ENCODE peak calls at places on chromosomes 4 and X, in seven cellular contexts. F is MCF 10A; K is A549; W is CD4-positive, alpha-beta T cell; G is epithelial cell of proximal tubule; R is dorsolateral prefrontal cortex; P is K562. T is an unnamed sample.

GRCh38 chr4:110629214-110629754 is 6.4 kb upstream of the PITX2 start:
- DNase-seq in F (no peak), W (no peak), P (no peak), G (no peak), R (no peak), K (no peak), T (no peak)

GRCh38 chrX:118510076-118510475 is 14.5 kb downstream of the DOCK11 start:
- DNase-seq in G (no peak), P (no peak), K (no peak), W (no peak), R (no peak), F (no peak), T (no peak)

GRCh38 chrX:9144643-9145290 is 110.8 kb upstream of the FAM9B start:
- DNase-seq in F (peak; percentile 44), K (no peak), P (no peak), W (no peak), G (no peak), R (no peak), T (no peak)

GRCh38 chr4:82194329-82194728 is 179.5 kb downstream of the HNRNPD start:
- DNase-seq in W (no peak), K (no peak), R (no peak), F (no peak), G (no peak), P (no peak), T (no peak)

GRCh38 chrX:51896626-51897025 is 3.2 kb downstream of the MAGED1 start:
- DNase-seq in W (no peak), R (no peak), G (no peak), F (no peak), P (no peak), K (no peak), T (no peak)

GRCh38 chrX:133529578-133529977 is 114.3 kb upstream of the GPC4 start:
- DNase-seq in F (no peak), W (no peak), R (no peak), K (no peak), P (no peak), G (no peak), T (no peak)

GRCh38 chrX:15854080-15854655 is 445 bp downstream of the AP1S2 start:
- DNase-seq in R (peak; percentile 54), G (no peak), K (peak; percentile 39), P (peak; percentile 66), W (peak; percentile 17), F (peak; percentile 39), T (peak; percentile 57)

GRCh38 chr4:5874811-5875465 is 17.9 kb downstream of the CRMP1 start:
- DNase-seq in R (peak; percentile 39), K (no peak), P (no peak), W (no peak), G (no peak), F (no peak), T (no peak)

GRCh38 chr4:80259012-80259411 is 7.5 kb upstream of the FGF5 start:
- DNase-seq in W (no peak), G (no peak), R (no peak), P (no peak), F (no peak), K (no peak), T (no peak)

GRCh38 chr4:170395773-170396172 is 306.0 kb upstream of the AADAT start:
- DNase-seq in R (no peak), F (no peak), P (no peak), W (no peak), G (no peak), K (no peak), T (no peak)

GRCh38 chrX:38970074-38970473 is 168.8 kb downstream of the MID1IP1 start:
- DNase-seq in G (no peak), P (no peak), F (no peak), W (no peak), K (no peak), R (no peak), T (no peak)

GRCh38 chr4:3250438-3250955 is 1.5 kb downstream of the MSANTD1 start:
- DNase-seq in K (no peak), P (no peak), F (no peak), G (no peak), W (no peak), R (no peak), T (peak; percentile 43)

GRCh38 chr4:111707491-111707890 is 437.8 kb upstream of the FAM241A start:
- DNase-seq in G (no peak), K (no peak), F (no peak), W (no peak), P (no peak), R (no peak), T (no peak)

GRCh38 chr4:168797176-168797575 is 212.9 kb downstream of the CBR4 start:
- DNase-seq in R (no peak), P (no peak), F (peak; percentile 80), K (peak; percentile 77), G (no peak), W (no peak), T (no peak)

GRCh38 chrX:10722804-10723364 is 102.5 kb upstream of the MID1 start:
- DNase-seq in G (no peak), W (peak; percentile 12), F (peak; percentile 57), P (peak; percentile 49), K (peak; percentile 47), R (peak; percentile 47), T (no peak)

GRCh38 chr4:26346203-26346620 is 25.4 kb downstream of the RBPJ start:
- DNase-seq in K (no peak), R (no peak), G (peak; percentile 43), F (no peak), W (no peak), P (peak; percentile 82), T (no peak)

GRCh38 chrX:17038681-17039161 is 92.3 kb downstream of the REPS2 start:
- DNase-seq in F (peak; percentile 13), W (no peak), G (no peak), K (no peak), P (no peak), R (no peak), T (no peak)

GRCh38 chrX:31153475-31154047 is 81.7 kb upstream of the FTHL17 start:
- DNase-seq in K (no peak), R (no peak), F (no peak), G (no peak), W (no peak), P (no peak), T (no peak)

DNA sequence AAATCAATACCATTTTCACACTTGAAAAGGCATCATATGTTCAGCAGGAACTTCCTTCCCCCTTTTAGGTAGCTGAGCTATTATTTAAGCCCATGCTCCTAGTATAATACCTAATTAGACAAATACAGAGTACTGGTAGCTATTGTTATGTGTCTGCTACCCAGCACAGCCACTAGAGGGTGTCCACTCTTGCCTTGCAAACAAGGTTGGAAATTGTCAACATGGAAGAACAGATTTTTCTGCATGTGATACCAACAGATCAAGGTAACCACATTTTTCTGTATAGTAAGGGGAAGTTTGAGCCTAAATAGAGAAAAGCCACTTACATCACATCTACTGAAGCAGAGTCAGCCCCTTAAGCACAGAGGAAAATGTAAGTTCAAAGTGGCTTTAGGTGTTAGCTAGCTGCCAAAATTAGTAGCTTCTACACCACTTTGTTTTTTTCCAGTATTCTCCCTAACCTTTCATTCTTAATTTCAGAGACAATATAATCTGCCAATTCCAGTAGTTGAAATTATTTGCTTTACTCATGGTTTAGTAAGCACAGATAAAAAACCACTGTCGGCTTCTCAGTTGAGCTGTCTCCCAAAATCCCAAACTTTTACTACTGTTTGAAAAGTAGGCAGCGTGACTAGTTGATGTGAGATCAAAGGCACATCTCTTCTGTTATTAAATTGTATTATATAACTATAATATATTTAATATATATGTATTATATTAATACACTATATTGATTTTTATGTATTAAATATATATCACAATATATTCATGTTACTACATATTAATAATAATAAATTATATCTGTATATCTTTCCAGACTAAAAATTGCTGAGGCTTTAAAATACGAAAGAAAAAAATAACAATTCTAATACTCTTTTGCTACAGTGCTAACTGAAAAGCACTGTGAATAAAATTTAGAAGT is 38.2 kb downstream of the EDNRA start:
- DNase-seq in R (peak; percentile 70), F (peak; percentile 77), K (peak; percentile 67), P (peak; percentile 37), G (peak; percentile 29), W (peak; percentile 21), T (peak; percentile 13)
- TF ChIP-seq CTCF in R (peak; percentile 76), F (peak; percentile 77), K (peak; percentile 73), P (peak; percentile 71), G (peak; percentile 98), W (peak; percentile 70), T (peak; percentile 87)

GRCh38 chr4:183362916-183363542 is 40.8 kb upstream of the CLDN24 start:
- DNase-seq in K (no peak), R (no peak), P (no peak), G (no peak), F (peak; percentile 54), W (no peak), T (no peak)
- TF ChIP-seq CTCF in K (no peak), R (no peak), P (peak; percentile 40), G (peak; percentile 49), F (no peak), W (no peak), T (peak; percentile 25)

DNA sequence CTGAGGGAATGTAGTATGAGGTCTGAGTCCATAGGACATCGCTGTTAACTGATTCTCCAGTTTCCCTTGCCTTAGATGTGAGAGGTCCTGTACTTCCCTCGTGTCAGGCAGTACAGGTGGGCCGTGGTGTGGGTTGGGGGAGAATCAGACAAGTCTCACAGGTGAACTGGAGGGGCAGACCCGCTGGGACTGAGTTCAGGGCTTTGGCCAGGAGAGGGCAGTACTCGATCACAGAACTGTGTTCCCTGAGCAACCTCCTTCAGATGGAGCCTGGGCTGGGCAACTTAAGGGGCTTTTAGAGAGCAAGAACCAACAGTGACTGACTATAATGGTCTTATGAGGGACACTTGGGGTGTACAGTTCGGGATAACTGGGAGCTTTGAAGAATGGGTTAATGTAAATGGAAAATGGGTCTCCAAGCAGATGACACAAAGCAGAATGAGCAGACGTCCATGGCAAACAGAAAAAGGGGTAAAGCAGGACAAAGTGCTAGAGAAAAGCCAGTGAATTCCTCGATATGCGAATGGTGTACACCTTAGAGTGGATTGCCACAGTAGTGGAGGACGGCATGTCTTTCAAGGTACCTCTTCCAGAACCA is 83.6 kb downstream of the CCNG2 start:
- DNase-seq in W (peak; percentile 42), G (no peak), P (peak; percentile 77), F (peak; percentile 69), K (peak; percentile 39), R (peak; percentile 68), T (peak; percentile 72)
- TF ChIP-seq CTCF in W (peak; percentile 76), G (peak; percentile 93), P (peak; percentile 86), F (peak; percentile 86), K (peak; percentile 62), R (peak; percentile 63), T (peak; percentile 91)

DNA sequence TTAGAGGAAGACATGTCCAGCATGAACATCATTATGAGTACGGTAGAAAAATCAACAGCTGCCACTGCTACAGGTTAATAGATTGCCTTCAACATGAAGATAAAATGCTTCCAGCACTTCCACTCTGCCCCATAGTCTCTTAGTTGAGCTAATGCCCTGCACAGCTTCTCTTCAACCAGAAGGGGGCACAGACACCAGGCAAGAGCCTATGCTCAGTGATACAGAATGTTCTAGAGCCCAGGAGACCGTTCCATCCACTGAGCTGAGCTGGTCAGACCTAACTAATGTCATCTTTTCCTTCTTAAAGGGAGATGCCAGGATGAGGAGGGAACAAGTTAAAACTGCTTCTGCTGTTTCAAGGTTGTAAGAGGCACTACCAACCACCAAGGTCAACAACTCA is 42.2 kb downstream of the SMIM10L2A start:
- DNase-seq in P (peak; percentile 9), K (peak; percentile 6), F (peak; percentile 18), G (no peak), R (no peak), W (no peak), T (no peak)
- TF ChIP-seq CTCF in P (peak; percentile 50), K (no peak), F (peak; percentile 23), G (peak; percentile 31), R (no peak), W (no peak), T (no peak)